ENCODE peak calls at places on chromosomes 7 and 10, in five cellular contexts. K is left ventricle myocardium inferior, U is psoas muscle, L is foreskin keratinocyte, J is esophagus squamous epithelium. X is an unnamed sample.

GRCh38 chr7:98211676-98212531 is 665 bp downstream of the BHLHA15 start:
- DNase-seq in K (no peak), U (no peak), L (no peak), J (no peak), X (no peak)

GRCh38 chr10:29204119-29204518 is 84.8 kb upstream of the LYZL1 start:
- DNase-seq in U (no peak), L (no peak), K (no peak), J (no peak), X (no peak)

GRCh38 chr7:131212114-131212513 is 115.6 kb upstream of the MKLN1 start:
- DNase-seq in U (no peak), K (no peak), L (no peak), J (no peak), X (no peak)

GRCh38 chr10:130806426-130806825 is 505.1 kb downstream of the TCERG1L start:
- DNase-seq in L (no peak), J (no peak), U (no peak), K (no peak), X (no peak)

GRCh38 chr10:72340510-72340895 is 14.2 kb downstream of the DNAJB12 start:
- DNase-seq in J (no peak), L (no peak), U (peak; percentile 87), K (peak; percentile 71), X (peak; percentile 45)

GRCh38 chr7:71457021-71457420 is 325.1 kb downstream of the GALNT17 start:
- DNase-seq in K (no peak), J (no peak), L (no peak), U (no peak), X (no peak)

GRCh38 chr7:90752051-90752450 is 155.9 kb downstream of the CDK14 start:
- DNase-seq in K (no peak), L (no peak), U (no peak), J (no peak), X (no peak)

GRCh38 chr10:105506258-105506657 is 865.2 kb downstream of the SORCS3 start:
- DNase-seq in U (no peak), K (no peak), J (no peak), L (no peak), X (no peak)

GRCh38 chr7:100132697-100133137 is 6.0 kb downstream of the MBLAC1 start:
- DNase-seq in U (no peak), J (no peak), L (no peak), K (peak; percentile 46), X (peak; percentile 77)

GRCh38 chr10:22666287-22667092 is 47.9 kb downstream of the PIP4K2A start:
- DNase-seq in J (no peak), K (no peak), U (no peak), L (no peak), X (no peak)

GRCh38 chr7:94908204-94909022 is 1.0 kb downstream of the PPP1R9A start:
- DNase-seq in K (peak; percentile 19), L (no peak), J (no peak), U (peak; percentile 53), X (peak; percentile 5)

GRCh38 chr7:123537026-123537642 is 2.7 kb upstream of the IQUB start:
- DNase-seq in K (no peak), U (no peak), L (peak; percentile 30), J (no peak), X (no peak)

GRCh38 chr7:84161398-84161797 is 33.2 kb downstream of the SEMA3A start:
- DNase-seq in K (no peak), J (no peak), U (no peak), L (no peak), X (no peak)

GRCh38 chr10:27319752-27320561 is 79.4 kb upstream of the ACBD5 start:
- DNase-seq in J (peak; percentile 4), U (peak; percentile 74), K (peak; percentile 49), L (peak; percentile 4), X (peak; percentile 82)

GRCh38 chr7:135430626-135431025 is 79.3 kb downstream of the CNOT4 start:
- DNase-seq in L (no peak), U (no peak), K (no peak), J (no peak), X (no peak)

GRCh38 chr10:124942317-124943169 is 620 bp downstream of the ZRANB1 start:
- DNase-seq in K (no peak), L (no peak), U (no peak), J (no peak), X (no peak)

GRCh38 chr7:81882086-81882485 is 112.2 kb upstream of the HGF start:
- DNase-seq in L (no peak), U (no peak), K (no peak), J (no peak), X (no peak)

GRCh38 chr7:134448359-134449229 is 10.3 kb downstream of the AKR1B1 start:
- DNase-seq in K (no peak), L (peak; percentile 81), J (no peak), U (no peak), X (peak; percentile 24)

GRCh38 chr7:55326079-55326847 is 38.9 kb upstream of the LANCL2 start:
- DNase-seq in J (no peak), U (no peak), K (no peak), L (no peak), X (no peak)

GRCh38 chr7:2157473-2158279 is 75.1 kb downstream of the MAD1L1 start:
- DNase-seq in U (peak; percentile 52), J (no peak), L (no peak), K (peak; percentile 29), X (no peak)

GRCh38 chr7:22121702-22122474 is 176.2 kb upstream of the CDCA7L start:
- DNase-seq in K (no peak), U (no peak), L (no peak), J (no peak), X (no peak)

GRCh38 chr10:42951486-42952251 is 125.2 kb upstream of the RET start:
- DNase-seq in L (no peak), K (peak; percentile 58), J (no peak), U (peak; percentile 69), X (no peak)

GRCh38 chr10:48589266-48589665 is 15.6 kb downstream of the ARHGAP22 start:
- DNase-seq in U (no peak), L (peak; percentile 91), J (no peak), K (no peak), X (peak; percentile 63)

GRCh38 chr7:102985176-102985783 is 72.5 kb downstream of the LRRC17 start:
- DNase-seq in U (no peak), J (no peak), L (peak; percentile 51), K (no peak), X (no peak)

GRCh38 chr10:29119374-29119773 is 169.5 kb upstream of the LYZL1 start:
- DNase-seq in L (no peak), K (peak; percentile 19), U (no peak), J (no peak), X (peak; percentile 9)

GRCh38 chr10:71727429-71728217 is 8.0 kb upstream of the C10orf105 start:
- DNase-seq in K (peak; percentile 70), L (no peak), U (peak; percentile 81), J (peak; percentile 53), X (peak; percentile 39)

GRCh38 chr10:126187399-126187798 is 200.9 kb downstream of the ADAM12 start:
- DNase-seq in J (no peak), L (no peak), K (no peak), U (no peak), X (no peak)

GRCh38 chr7:152588350-152588749 is 87.6 kb downstream of the XRCC2 start:
- DNase-seq in J (no peak), L (peak; percentile 28), U (no peak), K (no peak), X (peak; percentile 13)

GRCh38 chr7:110868458-110868857 is 222.5 kb upstream of the LRRN3 start:
- DNase-seq in J (no peak), L (no peak), U (no peak), K (no peak), X (no peak)

GRCh38 chr7:110871856-110872255 is 219.1 kb upstream of the LRRN3 start:
- DNase-seq in J (no peak), U (no peak), K (no peak), L (no peak), X (no peak)

GRCh38 chr7:110875346-110875745 is 215.6 kb upstream of the LRRN3 start:
- DNase-seq in L (no peak), J (no peak), U (no peak), K (no peak), X (no peak)

DNA sequence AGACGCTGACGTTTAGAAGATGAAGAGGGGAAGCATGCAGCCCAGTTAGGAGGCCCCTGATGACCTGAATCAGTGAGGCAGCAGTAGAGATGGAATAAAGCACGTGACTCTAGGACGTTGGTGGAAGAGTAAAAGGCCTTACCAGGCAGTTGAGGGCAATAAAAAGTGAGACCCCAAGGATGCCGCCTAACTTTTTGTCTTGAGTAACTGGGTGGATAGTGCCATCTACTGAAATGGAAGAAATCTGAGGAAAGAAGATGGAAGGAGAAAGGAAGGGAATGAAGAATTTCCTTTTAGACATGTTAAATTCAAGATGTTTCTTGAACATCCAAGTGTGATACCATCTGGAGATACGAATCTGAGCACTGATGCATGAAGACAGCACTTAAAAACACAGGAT is 220.0 kb upstream of the LRRN3 start:
- DNase-seq in J (no peak), U (no peak), L (no peak), K (no peak), X (no peak)
- TF ChIP-seq CTCF in J (no peak), U (no peak), L (no peak), K (no peak), X (no peak)

GRCh38 chr7:33680682-33681081 is 224.7 kb upstream of the BMPER start:
- DNase-seq in K (no peak), J (no peak), U (no peak), L (no peak), X (no peak)
- H3K27ac ChIP-seq in K (no peak overlapping the region), J (no peak overlapping the region), U (no peak overlapping the region), L (no peak overlapping the region), X (no peak overlapping the region)

DNA sequence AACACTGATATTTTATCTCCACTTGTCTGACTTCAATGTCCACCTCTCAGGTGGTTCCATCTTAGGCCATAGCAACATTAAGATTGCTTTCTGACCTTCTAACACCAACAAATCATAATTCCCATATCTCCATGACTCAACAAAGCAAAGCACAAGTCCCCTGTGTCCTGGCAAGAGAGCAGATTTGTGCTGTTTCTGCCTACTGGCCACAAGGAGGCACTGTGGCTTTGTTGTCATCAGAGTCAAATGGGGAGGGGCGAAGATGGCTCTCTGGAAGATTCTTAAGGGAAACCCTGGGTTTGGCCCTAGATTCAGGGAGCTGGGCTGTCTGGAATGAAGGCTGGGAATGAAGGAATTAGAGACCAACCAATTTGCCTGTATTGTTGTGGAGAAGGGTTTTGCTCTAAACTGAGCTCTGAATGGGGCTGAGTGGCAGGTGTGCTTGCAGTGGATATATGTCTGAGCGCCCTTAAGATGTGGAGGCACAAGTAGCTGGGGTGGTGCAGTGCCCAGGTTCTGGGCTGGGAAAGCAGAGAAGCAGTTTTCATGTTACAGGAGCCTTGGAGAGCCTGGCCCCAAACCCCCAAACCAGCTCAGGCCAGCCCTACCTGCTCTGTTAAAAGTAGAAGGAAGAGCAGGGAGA is 154.8 kb upstream of the PRSS58 start:
- DNase-seq in L (peak; percentile 78), K (no peak), J (no peak), U (no peak), X (peak; percentile 5)
- TF ChIP-seq CTCF in L (peak; percentile 85), K (peak; percentile 36), J (peak; percentile 38), U (peak; percentile 26), X (no peak)

GRCh38 chr10:630581-631073 is 58.8 kb downstream of the DIP2C start:
- DNase-seq in J (no peak), L (no peak), U (no peak), K (no peak), X (no peak)
- H3K27ac ChIP-seq in J (no peak overlapping the region), L (no peak overlapping the region), U (no peak overlapping the region), K (no peak overlapping the region), X (no peak overlapping the region)

GRCh38 chr10:119028900-119029612 is 458 bp upstream of the NANOS1 start:
- DNase-seq in U (peak; percentile 95), L (peak; percentile 73), K (peak; percentile 92), J (peak; percentile 25), X (peak; percentile 94)
- TF ChIP-seq CTCF in U (peak; percentile 33), L (peak; percentile 58), K (peak; percentile 47), J (no peak), X (peak; percentile 28)